ENCODE peak calls at places on chromosomes 7 and 10, in nine cellular contexts. One of them, this sample, is unnamed.
A peak's percentile ranks its signal among the peaks of the same experiment; 100 is the strongest.

GRCh38 chr7:561631-562393 is 42.2 kb upstream of the PDGFA start:
- DNase-seq in NCI-H69: no peak
- DNase-seq in EH: no peak
- DNase-seq in NT2/D1: no peak
- DNase-seq in Ammon's horn: no peak
- DNase-seq in LoVo: no peak
- DNase-seq in activated T-cell treated with anti-CD3 and anti-CD28 coated beads for 24 hours: no peak
- DNase-seq in amygdala: no peak
- DNase-seq in NCI-H510A: no peak
- DNase-seq in this sample: no peak

GRCh38 chr7:14233026-14233897 is 243.8 kb upstream of the ETV1 start:
- DNase-seq in NCI-H69: peak; percentile 92
- DNase-seq in EH: no peak
- DNase-seq in NT2/D1: no peak
- DNase-seq in Ammon's horn: no peak
- DNase-seq in LoVo: no peak
- DNase-seq in activated T-cell treated with anti-CD3 and anti-CD28 coated beads for 24 hours: no peak
- DNase-seq in amygdala: no peak
- DNase-seq in NCI-H510A: no peak
- DNase-seq in this sample: no peak

GRCh38 chr7:101586078-101586941 is 42.8 kb downstream of the MYL10 start:
- DNase-seq in NCI-H69: peak; percentile 86
- DNase-seq in EH: no peak
- DNase-seq in NT2/D1: no peak
- DNase-seq in Ammon's horn: no peak
- DNase-seq in LoVo: no peak
- DNase-seq in activated T-cell treated with anti-CD3 and anti-CD28 coated beads for 24 hours: no peak
- DNase-seq in amygdala: no peak
- DNase-seq in NCI-H510A: no peak
- DNase-seq in this sample: no peak

GRCh38 chr10:113331971-113332370 is 220.9 kb upstream of the HABP2 start:
- DNase-seq in NCI-H69: no peak
- DNase-seq in EH: peak; percentile 63
- DNase-seq in NT2/D1: no peak
- DNase-seq in Ammon's horn: no peak
- DNase-seq in LoVo: no peak
- DNase-seq in activated T-cell treated with anti-CD3 and anti-CD28 coated beads for 24 hours: no peak
- DNase-seq in amygdala: no peak
- DNase-seq in NCI-H510A: no peak
- DNase-seq in this sample: no peak

GRCh38 chr7:5218564-5219360 is 28.7 kb downstream of the WIPI2 start:
- DNase-seq in NCI-H69: no peak
- DNase-seq in EH: no peak
- DNase-seq in NT2/D1: no peak
- DNase-seq in Ammon's horn: peak; percentile 57
- DNase-seq in LoVo: no peak
- DNase-seq in activated T-cell treated with anti-CD3 and anti-CD28 coated beads for 24 hours: no peak
- DNase-seq in amygdala: no peak
- DNase-seq in NCI-H510A: no peak
- DNase-seq in this sample: peak; percentile 18

GRCh38 chr7:22884911-22885823 is 62.5 kb upstream of the TOMM7 start:
- DNase-seq in NCI-H69: peak; percentile 27
- DNase-seq in EH: peak; percentile 57
- DNase-seq in NT2/D1: no peak
- DNase-seq in Ammon's horn: no peak
- DNase-seq in LoVo: no peak
- DNase-seq in activated T-cell treated with anti-CD3 and anti-CD28 coated beads for 24 hours: no peak
- DNase-seq in amygdala: no peak
- DNase-seq in NCI-H510A: no peak
- DNase-seq in this sample: no peak

GRCh38 chr10:65275296-65275695 is 1650.5 kb upstream of the LRRTM3 start:
- DNase-seq in NCI-H69: no peak
- DNase-seq in EH: no peak
- DNase-seq in NT2/D1: no peak
- DNase-seq in Ammon's horn: no peak
- DNase-seq in LoVo: no peak
- DNase-seq in activated T-cell treated with anti-CD3 and anti-CD28 coated beads for 24 hours: no peak
- DNase-seq in amygdala: no peak
- DNase-seq in NCI-H510A: no peak
- DNase-seq in this sample: no peak

GRCh38 chr10:133012573-133013359 is 70.4 kb upstream of the CFAP46 start:
- DNase-seq in NCI-H69: no peak
- DNase-seq in EH: no peak
- DNase-seq in NT2/D1: no peak
- DNase-seq in Ammon's horn: no peak
- DNase-seq in LoVo: no peak
- DNase-seq in activated T-cell treated with anti-CD3 and anti-CD28 coated beads for 24 hours: no peak
- DNase-seq in amygdala: no peak
- DNase-seq in NCI-H510A: no peak
- DNase-seq in this sample: no peak

GRCh38 chr7:70778585-70778984 is 353.4 kb upstream of the GALNT17 start:
- DNase-seq in NCI-H69: no peak
- DNase-seq in EH: no peak
- DNase-seq in NT2/D1: no peak
- DNase-seq in Ammon's horn: no peak
- DNase-seq in LoVo: no peak
- DNase-seq in activated T-cell treated with anti-CD3 and anti-CD28 coated beads for 24 hours: no peak
- DNase-seq in amygdala: no peak
- DNase-seq in NCI-H510A: no peak
- DNase-seq in this sample: no peak

GRCh38 chr7:149856-150636 is 42.3 kb upstream of the FAM20C start:
- DNase-seq in NCI-H69: no peak
- DNase-seq in EH: peak; percentile 16
- DNase-seq in NT2/D1: peak; percentile 39
- DNase-seq in Ammon's horn: peak; percentile 57
- DNase-seq in LoVo: no peak
- DNase-seq in activated T-cell treated with anti-CD3 and anti-CD28 coated beads for 24 hours: peak; percentile 18
- DNase-seq in amygdala: no peak
- DNase-seq in NCI-H510A: no peak
- DNase-seq in this sample: no peak

GRCh38 chr7:116787881-116788280 is 74.5 kb upstream of the CAPZA2 start:
- DNase-seq in NCI-H69: no peak
- DNase-seq in EH: no peak
- DNase-seq in NT2/D1: no peak
- DNase-seq in Ammon's horn: no peak
- DNase-seq in LoVo: no peak
- DNase-seq in activated T-cell treated with anti-CD3 and anti-CD28 coated beads for 24 hours: no peak
- DNase-seq in amygdala: no peak
- DNase-seq in NCI-H510A: no peak
- DNase-seq in this sample: no peak

This sample was measured in putamen.